ENCODE peak calls at places on chromosomes 11 and 22, in nine cellular contexts. One of them, this sample, is unnamed.

GRCh38 chr11:74288161-74288560 is 23.3 kb downstream of the P4HA3 start:
- DNase-seq in body of pancreas: no peak
- DNase-seq in A549: peak; percentile 86
- DNase-seq in stomach: no peak
- DNase-seq in sigmoid colon: no peak
- DNase-seq in Peyer's patch: no peak
- DNase-seq in IMR-90: peak; percentile 99
- DNase-seq in transverse colon: no peak
- DNase-seq in gastrocnemius medialis: no peak
- DNase-seq in this sample: no peak

GRCh38 chr11:126403658-126404057 is 48.2 kb downstream of the ST3GAL4 start:
- DNase-seq in body of pancreas: no peak
- DNase-seq in transverse colon: no peak
- DNase-seq in gastrocnemius medialis: no peak
- DNase-seq in stomach: no peak
- DNase-seq in Peyer's patch: no peak
- DNase-seq in IMR-90: no peak
- DNase-seq in A549: no peak
- DNase-seq in sigmoid colon: no peak
- DNase-seq in this sample: no peak

GRCh38 chr11:4559527-4560440 is 14.8 kb downstream of the OR52M1 start:
- DNase-seq in transverse colon: no peak
- DNase-seq in body of pancreas: peak; percentile 34
- DNase-seq in IMR-90: no peak
- DNase-seq in stomach: no peak
- DNase-seq in Peyer's patch: no peak
- DNase-seq in sigmoid colon: no peak
- DNase-seq in gastrocnemius medialis: no peak
- DNase-seq in A549: no peak
- DNase-seq in this sample: no peak

GRCh38 chr11:46295312-46295995 is 18.0 kb downstream of the CREB3L1 start:
- DNase-seq in sigmoid colon: peak; percentile 91
- DNase-seq in gastrocnemius medialis: peak; percentile 66
- DNase-seq in Peyer's patch: peak; percentile 77
- DNase-seq in transverse colon: peak; percentile 70
- DNase-seq in body of pancreas: peak; percentile 66
- DNase-seq in IMR-90: peak; percentile 72
- DNase-seq in A549: no peak
- DNase-seq in stomach: peak; percentile 61
- DNase-seq in this sample: peak; percentile 87

GRCh38 chr22:27124336-27125023 is 467.1 kb downstream of the MIAT start:
- DNase-seq in stomach: no peak
- DNase-seq in IMR-90: no peak
- DNase-seq in A549: no peak
- DNase-seq in Peyer's patch: no peak
- DNase-seq in sigmoid colon: peak; percentile 79
- DNase-seq in gastrocnemius medialis: peak; percentile 34
- DNase-seq in transverse colon: peak; percentile 23
- DNase-seq in body of pancreas: no peak
- DNase-seq in this sample: peak; percentile 71

GRCh38 chr22:48346911-48347310 is 1480.8 kb downstream of the BRD1 start:
- DNase-seq in stomach: no peak
- DNase-seq in IMR-90: no peak
- DNase-seq in body of pancreas: no peak
- DNase-seq in Peyer's patch: no peak
- DNase-seq in A549: no peak
- DNase-seq in sigmoid colon: peak; percentile 29
- DNase-seq in transverse colon: no peak
- DNase-seq in gastrocnemius medialis: no peak
- DNase-seq in this sample: no peak

GRCh38 chr11:17991799-17992433 is 20.9 kb downstream of the SERGEF start:
- DNase-seq in IMR-90: peak; percentile 70
- DNase-seq in Peyer's patch: peak; percentile 69
- DNase-seq in body of pancreas: peak; percentile 50
- DNase-seq in gastrocnemius medialis: no peak
- DNase-seq in A549: peak; percentile 65
- DNase-seq in transverse colon: peak; percentile 30
- DNase-seq in stomach: peak; percentile 34
- DNase-seq in sigmoid colon: no peak
- DNase-seq in this sample: no peak

GRCh38 chr11:61587951-61588695 is 7.2 kb upstream of the SYT7 start:
- DNase-seq in Peyer's patch: peak; percentile 85
- DNase-seq in transverse colon: peak; percentile 81
- DNase-seq in gastrocnemius medialis: peak; percentile 52
- DNase-seq in stomach: peak; percentile 67
- DNase-seq in body of pancreas: peak; percentile 71
- DNase-seq in IMR-90: no peak
- DNase-seq in sigmoid colon: peak; percentile 81
- DNase-seq in A549: peak; percentile 78
- DNase-seq in this sample: peak; percentile 72

GRCh38 chr11:101429708-101430107 is 154.1 kb downstream of the TRPC6 start:
- DNase-seq in body of pancreas: no peak
- DNase-seq in gastrocnemius medialis: no peak
- DNase-seq in sigmoid colon: no peak
- DNase-seq in A549: no peak
- DNase-seq in IMR-90: no peak
- DNase-seq in transverse colon: no peak
- DNase-seq in stomach: no peak
- DNase-seq in Peyer's patch: no peak
- DNase-seq in this sample: no peak

GRCh38 chr22:26648011-26648497 is 9.3 kb upstream of the MIAT start:
- DNase-seq in IMR-90: no peak
- DNase-seq in gastrocnemius medialis: no peak
- DNase-seq in body of pancreas: no peak
- DNase-seq in stomach: no peak
- DNase-seq in Peyer's patch: peak; percentile 62
- DNase-seq in sigmoid colon: no peak
- DNase-seq in transverse colon: peak; percentile 22
- DNase-seq in A549: no peak
- DNase-seq in this sample: no peak

GRCh38 chr22:24503137-24503850 is 8.2 kb downstream of the UPB1 start:
- DNase-seq in transverse colon: peak; percentile 61
- DNase-seq in Peyer's patch: peak; percentile 88
- DNase-seq in sigmoid colon: no peak
- DNase-seq in body of pancreas: peak; percentile 38
- DNase-seq in IMR-90: peak; percentile 63
- DNase-seq in stomach: peak; percentile 63
- DNase-seq in A549: peak; percentile 71
- DNase-seq in gastrocnemius medialis: no peak
- DNase-seq in this sample: peak; percentile 60

GRCh38 chr11:83827520-83827919 is 541.4 kb upstream of the CCDC90B start:
- DNase-seq in stomach: no peak
- DNase-seq in transverse colon: no peak
- DNase-seq in IMR-90: peak; percentile 67
- DNase-seq in sigmoid colon: no peak
- DNase-seq in A549: no peak
- DNase-seq in gastrocnemius medialis: no peak
- DNase-seq in Peyer's patch: no peak
- DNase-seq in body of pancreas: no peak
- DNase-seq in this sample: no peak

GRCh38 chr11:12288934-12289666 is 88.3 kb upstream of the PARVA start:
- DNase-seq in IMR-90: no peak
- DNase-seq in transverse colon: no peak
- DNase-seq in stomach: no peak
- DNase-seq in body of pancreas: no peak
- DNase-seq in A549: no peak
- DNase-seq in gastrocnemius medialis: no peak
- DNase-seq in Peyer's patch: no peak
- DNase-seq in sigmoid colon: no peak
- DNase-seq in this sample: no peak

GRCh38 chr11:12288212-12288933 is 89.0 kb upstream of the PARVA start:
- DNase-seq in body of pancreas: peak; percentile 77
- DNase-seq in stomach: peak; percentile 75
- DNase-seq in sigmoid colon: peak; percentile 94
- DNase-seq in transverse colon: peak; percentile 79
- DNase-seq in gastrocnemius medialis: peak; percentile 55
- DNase-seq in A549: peak; percentile 88
- DNase-seq in Peyer's patch: peak; percentile 84
- DNase-seq in IMR-90: peak; percentile 94
- DNase-seq in this sample: peak; percentile 73

GRCh38 chr11:12287009-12287373 is 90.4 kb upstream of the PARVA start:
- DNase-seq in IMR-90: peak; percentile 96
- DNase-seq in sigmoid colon: peak; percentile 87
- DNase-seq in body of pancreas: no peak
- DNase-seq in Peyer's patch: no peak
- DNase-seq in transverse colon: peak; percentile 35
- DNase-seq in gastrocnemius medialis: peak; percentile 41
- DNase-seq in A549: peak; percentile 87
- DNase-seq in stomach: peak; percentile 24
- DNase-seq in this sample: peak; percentile 63

GRCh38 chr11:12286606-12287005 is 90.8 kb upstream of the PARVA start:
- DNase-seq in body of pancreas: no peak
- DNase-seq in A549: no peak
- DNase-seq in gastrocnemius medialis: no peak
- DNase-seq in sigmoid colon: no peak
- DNase-seq in IMR-90: no peak
- DNase-seq in Peyer's patch: no peak
- DNase-seq in transverse colon: no peak
- DNase-seq in stomach: peak; percentile 14
- DNase-seq in this sample: no peak

DNA sequence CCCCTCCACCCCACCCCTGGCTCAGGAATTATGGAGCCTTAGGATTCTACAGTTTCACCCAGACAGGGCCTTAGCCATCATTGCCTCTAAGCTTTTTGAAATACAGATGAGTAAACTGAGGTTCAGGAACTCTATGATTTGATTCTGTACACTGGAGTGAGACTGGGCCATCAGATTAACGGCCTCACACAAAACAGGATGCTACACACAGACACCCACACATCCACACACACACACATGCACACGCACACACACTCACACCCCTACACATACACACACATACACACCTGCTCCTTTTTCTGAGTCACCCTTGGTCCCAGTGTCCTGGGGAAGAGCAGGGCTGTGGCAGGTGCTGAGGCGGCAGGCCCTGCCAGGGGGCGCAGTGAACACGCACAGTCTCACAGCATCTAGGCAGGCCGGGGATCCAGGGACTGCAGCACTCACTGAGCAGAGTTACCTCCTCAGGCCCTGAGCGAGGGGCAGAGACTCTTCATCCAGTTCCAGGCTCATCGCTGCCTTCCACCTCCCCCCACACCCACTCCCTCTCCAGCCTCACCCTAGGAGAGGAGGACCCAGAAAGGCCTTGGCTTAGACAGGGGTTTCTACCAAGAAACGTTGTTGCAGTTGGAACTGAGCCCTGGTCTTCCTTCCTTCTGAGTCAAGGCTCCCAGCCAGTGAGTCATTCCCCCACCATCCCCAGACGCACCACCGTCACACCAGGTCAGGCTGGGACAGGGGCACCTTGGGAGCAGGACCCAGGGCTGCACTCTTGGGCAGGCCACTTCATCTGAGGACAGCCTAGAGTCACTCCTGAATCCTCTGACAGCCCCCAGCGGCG is 89.8 kb upstream of the PARVA start:
- DNase-seq in Peyer's patch: no peak
- DNase-seq in IMR-90: peak; percentile 99
- DNase-seq in transverse colon: peak; percentile 48
- DNase-seq in gastrocnemius medialis: peak; percentile 55
- DNase-seq in stomach: peak; percentile 26
- DNase-seq in body of pancreas: no peak
- DNase-seq in A549: peak; percentile 97
- DNase-seq in sigmoid colon: peak; percentile 93
- DNase-seq in this sample: peak; percentile 58
- H3K4me1 ChIP-seq in Peyer's patch: no peaks in the 10 kb centered on the region
- H3K4me1 ChIP-seq in IMR-90: peaks cover 36% of the 10 kb centered on the region
- H3K4me1 ChIP-seq in transverse colon: peaks cover 37% of the 10 kb centered on the region
- H3K4me1 ChIP-seq in gastrocnemius medialis: peaks cover 7% of the 10 kb centered on the region
- H3K4me1 ChIP-seq in stomach: peaks cover 16% of the 10 kb centered on the region
- H3K4me1 ChIP-seq in body of pancreas: no peaks in the 10 kb centered on the region
- H3K4me1 ChIP-seq in A549: peaks cover 47% of the 10 kb centered on the region
- H3K4me1 ChIP-seq in sigmoid colon: peaks cover 45% of the 10 kb centered on the region
- H3K4me1 ChIP-seq in this sample: peaks cover 30% of the 10 kb centered on the region

GRCh38 chr11:75565916-75566762 is 4.1 kb downstream of the SERPINH1 start:
- DNase-seq in transverse colon: no peak
- DNase-seq in A549: no peak
- DNase-seq in sigmoid colon: no peak
- DNase-seq in gastrocnemius medialis: no peak
- DNase-seq in body of pancreas: no peak
- DNase-seq in Peyer's patch: no peak
- DNase-seq in IMR-90: no peak
- DNase-seq in stomach: no peak
- DNase-seq in this sample: no peak

GRCh38 chr11:75566763-75567279 is 4.8 kb downstream of the SERPINH1 start:
- DNase-seq in A549: no peak
- DNase-seq in stomach: no peak
- DNase-seq in gastrocnemius medialis: no peak
- DNase-seq in transverse colon: no peak
- DNase-seq in sigmoid colon: no peak
- DNase-seq in Peyer's patch: no peak
- DNase-seq in body of pancreas: no peak
- DNase-seq in IMR-90: no peak
- DNase-seq in this sample: no peak

GRCh38 chr11:75563501-75563977 is 1.5 kb downstream of the SERPINH1 start:
- DNase-seq in body of pancreas: no peak
- DNase-seq in Peyer's patch: no peak
- DNase-seq in A549: no peak
- DNase-seq in IMR-90: no peak
- DNase-seq in sigmoid colon: no peak
- DNase-seq in stomach: no peak
- DNase-seq in gastrocnemius medialis: no peak
- DNase-seq in transverse colon: no peak
- DNase-seq in this sample: no peak

GRCh38 chr11:75563978-75564552 is 2.0 kb downstream of the SERPINH1 start:
- DNase-seq in stomach: peak; percentile 34
- DNase-seq in Peyer's patch: no peak
- DNase-seq in A549: no peak
- DNase-seq in IMR-90: peak; percentile 92
- DNase-seq in gastrocnemius medialis: peak; percentile 31
- DNase-seq in body of pancreas: no peak
- DNase-seq in transverse colon: peak; percentile 44
- DNase-seq in sigmoid colon: peak; percentile 90
- DNase-seq in this sample: peak; percentile 78

GRCh38 chr11:75565221-75565814 is 3.3 kb downstream of the SERPINH1 start:
- DNase-seq in IMR-90: peak; percentile 78
- DNase-seq in transverse colon: peak; percentile 47
- DNase-seq in body of pancreas: no peak
- DNase-seq in sigmoid colon: peak; percentile 88
- DNase-seq in Peyer's patch: peak; percentile 67
- DNase-seq in stomach: no peak
- DNase-seq in gastrocnemius medialis: no peak
- DNase-seq in A549: no peak
- DNase-seq in this sample: peak; percentile 76
- H3K4me3 ChIP-seq in IMR-90: peak overlapping the region; percentile 61
- H3K4me3 ChIP-seq in transverse colon: no peak overlapping the region
- H3K4me3 ChIP-seq in body of pancreas: no peak overlapping the region
- H3K4me3 ChIP-seq in sigmoid colon: no peak overlapping the region
- H3K4me3 ChIP-seq in Peyer's patch: no peak overlapping the region
- H3K4me3 ChIP-seq in stomach: peak overlapping the region; percentile 65
- H3K4me3 ChIP-seq in gastrocnemius medialis: no peak overlapping the region
- H3K4me3 ChIP-seq in A549: no peak overlapping the region
- H3K4me3 ChIP-seq in this sample: peak overlapping the region; percentile 94

GRCh38 chr22:42959472-42960145 is 55.3 kb downstream of the PACSIN2 start:
- DNase-seq in body of pancreas: peak; percentile 74
- DNase-seq in transverse colon: peak; percentile 62
- DNase-seq in IMR-90: peak; percentile 88
- DNase-seq in A549: peak; percentile 43
- DNase-seq in sigmoid colon: peak; percentile 77
- DNase-seq in Peyer's patch: peak; percentile 77
- DNase-seq in gastrocnemius medialis: peak; percentile 72
- DNase-seq in stomach: peak; percentile 78
- DNase-seq in this sample: peak; percentile 66
- TF ChIP-seq POLR2A in body of pancreas: no peak
- TF ChIP-seq POLR2A in transverse colon: peak; percentile 25
- TF ChIP-seq POLR2A in IMR-90: peak; percentile 70
- TF ChIP-seq POLR2A in A549: no peak
- TF ChIP-seq POLR2A in sigmoid colon: no peak
- TF ChIP-seq POLR2A in Peyer's patch: peak; percentile 72
- TF ChIP-seq POLR2A in gastrocnemius medialis: no peak
- TF ChIP-seq POLR2A in stomach: no peak
- TF ChIP-seq POLR2A in this sample: peak; percentile 31

GRCh38 chr11:65636810-65637557 is 917 bp upstream of the SIPA1 start:
- DNase-seq in Peyer's patch: no peak
- DNase-seq in stomach: no peak
- DNase-seq in IMR-90: no peak
- DNase-seq in transverse colon: no peak
- DNase-seq in sigmoid colon: no peak
- DNase-seq in body of pancreas: no peak
- DNase-seq in gastrocnemius medialis: no peak
- DNase-seq in A549: no peak
- DNase-seq in this sample: no peak
- H3K4me1 ChIP-seq in Peyer's patch: peaks cover 23% of the 10 kb centered on the region
- H3K4me1 ChIP-seq in stomach: peaks cover 47% of the 10 kb centered on the region
- H3K4me1 ChIP-seq in IMR-90: peaks cover 6% of the 10 kb centered on the region
- H3K4me1 ChIP-seq in transverse colon: peaks cover 30% of the 10 kb centered on the region
- H3K4me1 ChIP-seq in sigmoid colon: peaks cover 46% of the 10 kb centered on the region
- H3K4me1 ChIP-seq in body of pancreas: peaks cover 30% of the 10 kb centered on the region
- H3K4me1 ChIP-seq in gastrocnemius medialis: peaks cover 20% of the 10 kb centered on the region
- H3K4me1 ChIP-seq in A549: peaks cover 16% of the 10 kb centered on the region
- H3K4me1 ChIP-seq in this sample: peaks cover 33% of the 10 kb centered on the region

This sample was measured in heart left ventricle.